ENCODE peak calls at places on chromosomes 16 and 17, in six cellular contexts. B, H, O, Z, W and Q are unnamed samples. For H3K27me3, the result is how much of the 10 kb centered on the place peaks cover.

GRCh38 chr17:8496081-8496480 is 60.4 kb downstream of the NDEL1 start:
- DNase-seq in B (no peak), H (no peak), O (no peak), Z (no peak), W (no peak), Q (no peak)

GRCh38 chr17:17146791-17147406 is 59.2 kb downstream of the PLD6 start:
- DNase-seq in B (no peak), H (no peak), O (peak), Z (no peak), W (no peak), Q (no peak)

GRCh38 chr17:68200689-68201424 is 47.0 kb upstream of the AMZ2 start:
- DNase-seq in B (no peak), H (peak), O (peak), Z (peak), W (peak), Q (peak)

GRCh38 chr16:89093602-89094251 is at the start of gene ACSF3:
- DNase-seq in B (no peak), H (peak), O (peak), Z (peak), W (peak), Q (peak)

GRCh38 chr17:73538445-73538844 is 105.8 kb downstream of the SDK2 start:
- DNase-seq in B (no peak), H (no peak), O (no peak), Z (no peak), W (no peak), Q (no peak)

GRCh38 chr17:74008196-74008595 is 195.3 kb upstream of the RPL38 start:
- DNase-seq in B (no peak), H (no peak), O (no peak), Z (no peak), W (no peak), Q (no peak)

GRCh38 chr17:57375770-57376181 is 119.5 kb downstream of the MSI2 start:
- DNase-seq in B (no peak), H (peak), O (no peak), Z (no peak), W (no peak), Q (no peak)

GRCh38 chr17:65455972-65456343 is 105.5 kb downstream of the AXIN2 start:
- DNase-seq in B (no peak), H (no peak), O (no peak), Z (no peak), W (no peak), Q (no peak)

GRCh38 chr17:58189436-58190146 is 2.9 kb upstream of the EPX start:
- DNase-seq in B (peak), H (peak), O (no peak), Z (peak), W (no peak), Q (no peak)

GRCh38 chr17:49987681-49988441 is 7.2 kb downstream of the DLX3 start:
- DNase-seq in B (no peak), H (peak), O (no peak), Z (no peak), W (no peak), Q (no peak)

GRCh38 chr17:77490361-77491183 is 349.8 kb downstream of the SEC14L1 start:
- DNase-seq in B (no peak), H (no peak), O (no peak), Z (no peak), W (no peak), Q (peak)

DNA sequence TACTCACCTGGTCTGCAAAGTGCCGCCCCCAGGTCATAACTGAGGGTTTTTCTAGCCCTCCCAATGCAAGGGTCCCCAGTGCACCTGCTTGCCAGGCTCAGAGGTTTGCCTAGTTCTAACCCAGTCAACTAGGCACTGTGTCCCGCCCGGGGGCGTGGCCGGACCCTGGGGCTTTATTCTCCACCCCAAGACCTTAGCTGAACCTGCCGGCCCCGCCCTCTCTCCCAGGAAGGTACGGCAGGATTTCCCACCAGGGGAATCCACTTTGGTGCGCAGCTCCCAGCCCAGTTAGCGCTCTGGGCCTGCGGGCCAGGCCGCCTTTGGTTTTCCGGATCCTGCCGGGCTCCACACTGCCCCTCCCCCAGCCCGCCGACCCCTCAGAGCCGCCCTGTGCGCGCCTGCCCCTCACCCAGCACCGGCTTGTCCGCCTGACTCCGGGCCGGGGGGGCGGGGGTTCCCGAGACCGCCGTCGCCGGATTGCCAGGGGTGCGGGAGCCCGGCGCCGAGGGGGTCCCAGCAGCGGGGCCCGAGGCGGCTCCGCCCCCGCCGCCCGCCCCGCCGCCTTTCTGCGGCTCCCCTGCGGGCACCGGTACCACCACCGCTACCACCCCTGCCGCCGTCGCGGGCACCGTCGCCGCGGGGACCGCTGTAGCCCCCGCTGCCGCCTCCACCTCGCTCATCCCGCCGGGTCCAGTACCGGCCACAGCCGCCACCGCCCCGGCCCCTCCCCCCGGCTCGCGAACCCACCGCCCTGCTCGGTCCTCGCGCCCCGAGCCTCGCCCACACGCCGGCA is 422 bp downstream of the YBX2 start:
- DNase-seq in B (no peak), H (peak), O (no peak), Z (no peak), W (no peak), Q (peak)
- H3K27me3 ChIP-seq in B (under half), H (under half), O (half or more), Z (half or more), W (under half), Q (under half)

GRCh38 chr17:40830085-40830776 is 7.8 kb upstream of the KRT10 start:
- DNase-seq in B (no peak), H (no peak), O (no peak), Z (no peak), W (no peak), Q (no peak)
- H3K27me3 ChIP-seq in B (under half), H (under half), O (under half), Z (under half), W (under half), Q (under half)

GRCh38 chr16:85845276-85845675 is 45.8 kb downstream of the COX4I1 start:
- DNase-seq in B (no peak), H (no peak), O (no peak), Z (no peak), W (no peak), Q (no peak)

GRCh38 chr16:85844169-85844481 is 44.6 kb downstream of the COX4I1 start:
- DNase-seq in B (no peak), H (no peak), O (no peak), Z (no peak), W (no peak), Q (no peak)

GRCh38 chr16:85843471-85844168 is 44.1 kb downstream of the COX4I1 start:
- DNase-seq in B (no peak), H (no peak), O (no peak), Z (no peak), W (no peak), Q (no peak)

GRCh38 chr16:85846461-85846860 is 47.0 kb downstream of the COX4I1 start:
- DNase-seq in B (no peak), H (no peak), O (no peak), Z (no peak), W (no peak), Q (no peak)

DNA sequence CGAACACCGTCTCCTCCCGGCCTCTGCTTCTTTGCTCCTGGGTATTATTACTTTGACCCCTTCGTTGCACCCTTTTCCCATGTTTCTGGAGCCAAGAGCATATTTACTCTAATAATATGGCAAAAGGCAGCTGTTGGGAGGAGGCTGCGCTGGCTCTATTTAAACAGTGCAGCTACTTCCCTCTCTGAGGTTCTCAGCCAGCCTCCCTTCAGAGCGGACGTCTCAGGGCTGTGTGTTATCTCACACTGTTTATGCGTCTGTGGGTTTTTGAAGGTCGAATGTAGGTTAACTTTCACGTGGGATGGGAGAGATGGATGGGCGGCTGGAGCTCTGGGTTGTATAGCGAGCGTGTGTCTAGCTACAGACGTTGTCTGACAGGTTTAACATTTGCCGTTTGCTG is 45.3 kb downstream of the COX4I1 start:
- DNase-seq in B (no peak), H (no peak), O (no peak), Z (no peak), W (no peak), Q (no peak)
- H3K27me3 ChIP-seq in B (under half), H (half or more), O (half or more), Z (under half), W (under half), Q (under half)

GRCh38 chr16:86259499-86259898 is 250.8 kb upstream of the FOXF1 start:
- DNase-seq in B (no peak), H (no peak), O (no peak), Z (no peak), W (no peak), Q (no peak)

GRCh38 chr16:86257546-86257945 is 252.8 kb upstream of the FOXF1 start:
- DNase-seq in B (no peak), H (no peak), O (no peak), Z (no peak), W (no peak), Q (no peak)

GRCh38 chr16:86258713-86259112 is 251.6 kb upstream of the FOXF1 start:
- DNase-seq in B (no peak), H (no peak), O (no peak), Z (no peak), W (no peak), Q (no peak)

GRCh38 chr16:86261379-86261778 is 248.9 kb upstream of the FOXF1 start:
- DNase-seq in B (no peak), H (peak), O (peak), Z (no peak), W (no peak), Q (no peak)

DNA sequence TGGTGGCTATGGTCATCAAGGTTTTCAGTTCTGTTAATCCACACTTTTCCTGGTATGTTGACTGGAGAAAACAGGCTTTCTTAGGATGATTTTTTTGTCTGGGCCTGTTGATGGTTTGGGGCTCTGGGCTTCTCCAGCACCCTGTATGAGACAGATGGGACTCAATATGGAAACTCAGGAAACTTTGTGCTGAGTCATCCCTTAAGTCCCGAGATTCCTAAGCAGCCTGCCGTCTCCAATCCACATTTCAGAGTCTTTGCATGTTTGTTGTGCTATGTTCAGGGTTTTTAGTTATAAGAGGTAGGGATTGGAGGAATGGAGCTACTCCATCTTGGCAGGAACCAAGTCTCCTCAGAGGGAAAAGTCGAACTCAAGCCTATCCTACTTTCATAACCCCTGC is 253.3 kb upstream of the FOXF1 start:
- DNase-seq in B (no peak), H (no peak), O (no peak), Z (no peak), W (no peak), Q (no peak)
- H3K27me3 ChIP-seq in B (under half), H (under half), O (under half), Z (under half), W (under half), Q (under half)

DNA sequence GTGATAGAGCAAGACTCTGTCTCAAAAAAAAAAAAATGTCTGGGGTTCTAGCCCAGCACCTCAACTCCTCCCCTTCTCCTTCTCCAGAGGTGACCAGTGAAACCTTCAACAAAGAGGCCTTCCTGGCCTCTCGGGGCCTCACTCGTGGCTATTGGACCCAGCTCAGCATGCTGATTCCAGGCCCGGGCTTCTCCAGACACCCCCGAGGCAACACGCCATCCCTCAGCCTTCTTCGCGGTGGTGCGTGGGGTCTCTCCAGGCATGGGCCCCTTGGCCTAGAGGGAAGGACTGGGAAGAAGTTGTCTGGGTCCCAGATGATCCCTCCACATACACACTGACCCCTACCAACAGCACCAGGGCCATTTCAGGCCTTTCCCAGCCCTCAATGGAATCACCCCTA is 3.5 kb upstream of the CXCL16 start:
- DNase-seq in B (no peak), H (no peak), O (no peak), Z (no peak), W (no peak), Q (no peak)
- H3K27me3 ChIP-seq in B (under half), H (under half), O (under half), Z (under half), W (under half), Q (under half)

DNA sequence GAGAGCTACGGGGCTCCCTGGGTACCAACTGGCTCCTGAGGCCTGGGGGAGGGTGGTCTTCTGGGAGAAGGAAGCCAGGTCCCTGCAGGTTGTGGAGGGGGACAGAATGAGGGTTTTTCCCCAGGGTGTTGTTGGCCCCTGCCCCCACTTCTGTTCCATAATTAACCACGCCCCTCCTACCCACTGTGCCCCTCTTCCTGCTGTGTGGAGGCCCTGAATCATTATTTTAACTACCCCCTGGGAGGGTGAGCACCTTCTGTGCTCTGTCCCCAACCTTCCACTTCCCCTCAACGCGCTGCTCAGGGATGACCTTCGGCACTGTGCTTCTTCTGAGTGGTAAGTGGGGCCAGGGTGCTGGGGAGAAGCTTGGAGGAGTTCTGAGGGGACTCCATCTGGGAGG is at the start of gene ITGAD:
- DNase-seq in B (no peak), H (no peak), O (no peak), Z (no peak), W (no peak), Q (no peak)
- H3K27me3 ChIP-seq in B (under half), H (under half), O (under half), Z (under half), W (under half), Q (under half)

GRCh38 chr16:80029381-80029630 is 428.8 kb upstream of the MAF start:
- DNase-seq in B (no peak), H (no peak), O (no peak), Z (no peak), W (no peak), Q (no peak)
- H3K27me3 ChIP-seq in B (under half), H (under half), O (under half), Z (under half), W (under half), Q (under half)

GRCh38 chr16:65153365-65154105 is 31.7 kb upstream of the CDH11 start:
- DNase-seq in B (no peak), H (no peak), O (no peak), Z (no peak), W (peak), Q (no peak)
- H3K27me3 ChIP-seq in B (under half), H (under half), O (under half), Z (under half), W (under half), Q (under half)